ENCODE peak calls at places on chromosome 9, in five cellular contexts. T is activated naive CD4-positive, alpha-beta T cell treated with anti-CD3 and anti-CD28 coated beads for 36 hours; V is stimulated activated CD4-positive, alpha-beta T cell treated with anti-CD3 and anti-CD28 coated beads, TNF-alpha, amount 100 ng/mL, for 48 hours; U is GM04503; C is CD8-positive, alpha-beta T cell. J is an unnamed sample.

GRCh38 chr9:86695904-86696424 is 251.3 kb downstream of the GAS1 start:
- DNase-seq in T (no peak), V (no peak), U (no peak), C (no peak), J (no peak)

GRCh38 chr9:98732091-98732490 is 23.4 kb upstream of the GABBR2 start:
- DNase-seq in T (no peak), V (no peak), U (no peak), C (no peak), J (no peak)

GRCh38 chr9:12693141-12693540 is at the start of gene TYRP1:
- DNase-seq in T (no peak), V (no peak), U (no peak), C (no peak), J (no peak)

GRCh38 chr9:97534961-97535594 is 33.6 kb downstream of the TMOD1 start:
- DNase-seq in T (no peak), V (no peak), U (no peak), C (no peak), J (no peak)

GRCh38 chr9:127987103-127987614 is 6.4 kb upstream of the EEIG1 start:
- DNase-seq in T (no peak), V (no peak), U (no peak), C (no peak), J (no peak)

GRCh38 chr9:125747053-125747764 is at the start of gene PBX3:
- DNase-seq in T (peak), V (peak), U (no peak), C (peak), J (no peak)

GRCh38 chr9:93168581-93168980 is 15.4 kb upstream of the WNK2 start:
- DNase-seq in T (no peak), V (no peak), U (no peak), C (no peak), J (no peak)

GRCh38 chr9:73183917-73184861 is 32.5 kb downstream of the ANXA1 start:
- DNase-seq in T (no peak), V (no peak), U (no peak), C (no peak), J (peak)

GRCh38 chr9:124259273-124260078 is 1.7 kb downstream of the NEK6 start:
- DNase-seq in T (no peak), V (no peak), U (peak), C (no peak), J (peak)

GRCh38 chr9:129866373-129867137 is 31.3 kb downstream of the USP20 start:
- DNase-seq in T (peak), V (no peak), U (no peak), C (peak), J (no peak)

GRCh38 chr9:134010774-134011173 is 14.5 kb upstream of the BRD3OS start:
- DNase-seq in T (no peak), V (no peak), U (no peak), C (no peak), J (no peak)

GRCh38 chr9:130227833-130228232 is 37.7 kb upstream of the HMCN2 start:
- DNase-seq in T (no peak), V (no peak), U (no peak), C (no peak), J (no peak)

GRCh38 chr9:129566563-129567266 is 54.2 kb downstream of the C9orf50 start:
- DNase-seq in T (no peak), V (no peak), U (no peak), C (no peak), J (no peak)

GRCh38 chr9:113737414-113738271 is 138.5 kb upstream of the ZNF618 start:
- DNase-seq in T (peak), V (no peak), U (no peak), C (no peak), J (peak)

GRCh38 chr9:110750272-110750671 is 81.7 kb downstream of the MUSK start:
- DNase-seq in T (no peak), V (no peak), U (no peak), C (no peak), J (no peak)

GRCh38 chr9:121154782-121155181 is 46.9 kb downstream of the RAB14 start:
- DNase-seq in T (no peak), V (no peak), U (no peak), C (no peak), J (no peak)

GRCh38 chr9:94031380-94031779 is 52.9 kb upstream of the PTPDC1 start:
- DNase-seq in T (no peak), V (no peak), U (no peak), C (no peak), J (no peak)

GRCh38 chr9:31013371-31013770 is 1371.1 kb upstream of the ACO1 start:
- DNase-seq in T (no peak), V (no peak), U (no peak), C (no peak), J (no peak)

GRCh38 chr9:123561055-123561454 is 205.1 kb downstream of the CRB2 start:
- DNase-seq in T (no peak), V (no peak), U (no peak), C (no peak), J (no peak)

GRCh38 chr9:113992276-113992951 is 85.7 kb downstream of the AMBP start:
- DNase-seq in T (no peak), V (no peak), U (no peak), C (no peak), J (no peak)

GRCh38 chr9:107782789-107783188 is 293.2 kb upstream of the KLF4 start:
- DNase-seq in T (no peak), V (no peak), U (no peak), C (no peak), J (no peak)

GRCh38 chr9:127225747-127226646 is 38.6 kb upstream of the GARNL3 start:
- DNase-seq in T (no peak), V (no peak), U (no peak), C (no peak), J (no peak)

GRCh38 chr9:31390352-31391025 is 994.0 kb upstream of the ACO1 start:
- DNase-seq in T (peak), V (no peak), U (no peak), C (no peak), J (no peak)

GRCh38 chr9:69178583-69179011 is 4.5 kb downstream of the TJP2 start:
- DNase-seq in T (no peak), V (no peak), U (no peak), C (no peak), J (no peak)

GRCh38 chr9:137521405-137521985 is 28.7 kb downstream of the PNPLA7 start:
- DNase-seq in T (no peak), V (no peak), U (no peak), C (no peak), J (no peak)

GRCh38 chr9:115540091-115540490 is 422.1 kb upstream of the TNC start:
- DNase-seq in T (no peak), V (no peak), U (no peak), C (no peak), J (no peak)

GRCh38 chr9:72960446-72960845 is 7.6 kb upstream of the ALDH1A1 start:
- DNase-seq in T (no peak), V (no peak), U (no peak), C (no peak), J (no peak)

GRCh38 chr9:87271696-87272477 is 225.8 kb upstream of the DAPK1 start:
- DNase-seq in T (no peak), V (no peak), U (no peak), C (no peak), J (no peak)

GRCh38 chr9:113570106-113570505 is 106.6 kb downstream of the RGS3 start:
- DNase-seq in T (no peak), V (no peak), U (no peak), C (no peak), J (no peak)

GRCh38 chr9:76756273-76756650 is 8.0 kb upstream of the PCA3 start:
- DNase-seq in T (peak), V (no peak), U (peak), C (no peak), J (no peak)

GRCh38 chr9:8553444-8553843 is 753.9 kb upstream of the DMAC1 start:
- DNase-seq in T (no peak), V (no peak), U (no peak), C (no peak), J (no peak)

GRCh38 chr9:24413651-24414050 is 132.0 kb downstream of the IZUMO3 start:
- DNase-seq in T (no peak), V (no peak), U (no peak), C (no peak), J (no peak)

GRCh38 chr9:125509476-125509875 is 197.5 kb downstream of the MAPKAP1 start:
- DNase-seq in T (no peak), V (no peak), U (no peak), C (no peak), J (peak)

GRCh38 chr9:97237951-97238851 is 69.3 kb upstream of the CCDC180 start:
- DNase-seq in T (peak), V (peak), U (no peak), C (peak), J (peak)

GRCh38 chr9:32665101-32665500 is 29.6 kb upstream of the TAF1L start:
- DNase-seq in T (no peak), V (no peak), U (no peak), C (no peak), J (no peak)

GRCh38 chr9:123335227-123335985 is 20.6 kb upstream of the CRB2 start:
- DNase-seq in T (no peak), V (no peak), U (peak), C (no peak), J (peak)

J was measured in AG09319.